ENCODE peak calls at places on chromosomes 5 and 9, in ten cellular contexts. One of them, this sample, is unnamed.

GRCh38 chr5:157516626-157517325 is 56.8 kb downstream of the NIPAL4 start:
- DNase-seq in left colon: peak
- DNase-seq in tibial artery: peak
- DNase-seq in myocyte: peak
- DNase-seq in SK-MEL-5: no peak
- DNase-seq in astrocyte of the cerebellum: peak
- DNase-seq in amniotic stem cell: peak
- DNase-seq in NCI-H2171: no peak
- DNase-seq in AML-193: no peak
- DNase-seq in LHCN-M2: peak
- DNase-seq in this sample: no peak

GRCh38 chr9:93191354-93191660 is 7.4 kb downstream of the WNK2 start:
- DNase-seq in left colon: no peak
- DNase-seq in tibial artery: no peak
- DNase-seq in myocyte: no peak
- DNase-seq in SK-MEL-5: no peak
- DNase-seq in astrocyte of the cerebellum: no peak
- DNase-seq in amniotic stem cell: no peak
- DNase-seq in NCI-H2171: no peak
- DNase-seq in AML-193: no peak
- DNase-seq in LHCN-M2: no peak
- DNase-seq in this sample: no peak

GRCh38 chr5:69492391-69493234 is at the start of gene OCLN:
- DNase-seq in left colon: peak
- DNase-seq in tibial artery: no peak
- DNase-seq in myocyte: no peak
- DNase-seq in SK-MEL-5: peak
- DNase-seq in astrocyte of the cerebellum: no peak
- DNase-seq in amniotic stem cell: no peak
- DNase-seq in NCI-H2171: peak
- DNase-seq in AML-193: no peak
- DNase-seq in LHCN-M2: no peak
- DNase-seq in this sample: no peak

GRCh38 chr5:120882042-120882775 is 418.1 kb downstream of the PRR16 start:
- DNase-seq in left colon: no peak
- DNase-seq in tibial artery: no peak
- DNase-seq in myocyte: no peak
- DNase-seq in SK-MEL-5: peak
- DNase-seq in astrocyte of the cerebellum: no peak
- DNase-seq in amniotic stem cell: no peak
- DNase-seq in NCI-H2171: no peak
- DNase-seq in AML-193: no peak
- DNase-seq in LHCN-M2: no peak
- DNase-seq in this sample: no peak

GRCh38 chr9:129405089-129405830 is 215.6 kb downstream of the C9orf50 start:
- DNase-seq in left colon: no peak
- DNase-seq in tibial artery: no peak
- DNase-seq in myocyte: no peak
- DNase-seq in SK-MEL-5: no peak
- DNase-seq in astrocyte of the cerebellum: no peak
- DNase-seq in amniotic stem cell: no peak
- DNase-seq in NCI-H2171: no peak
- DNase-seq in AML-193: no peak
- DNase-seq in LHCN-M2: no peak
- DNase-seq in this sample: no peak

GRCh38 chr5:134506054-134507039 is 19.1 kb upstream of the JADE2 start:
- DNase-seq in left colon: peak
- DNase-seq in tibial artery: peak
- DNase-seq in myocyte: peak
- DNase-seq in SK-MEL-5: no peak
- DNase-seq in astrocyte of the cerebellum: no peak
- DNase-seq in amniotic stem cell: no peak
- DNase-seq in NCI-H2171: no peak
- DNase-seq in AML-193: no peak
- DNase-seq in LHCN-M2: peak
- DNase-seq in this sample: no peak

GRCh38 chr5:39209924-39210323 is 9.4 kb downstream of the FYB1 start:
- DNase-seq in left colon: no peak
- DNase-seq in tibial artery: no peak
- DNase-seq in myocyte: no peak
- DNase-seq in SK-MEL-5: no peak
- DNase-seq in astrocyte of the cerebellum: no peak
- DNase-seq in amniotic stem cell: no peak
- DNase-seq in NCI-H2171: no peak
- DNase-seq in AML-193: peak
- DNase-seq in LHCN-M2: no peak
- DNase-seq in this sample: peak

GRCh38 chr5:59042683-59043082 is 459.8 kb downstream of the RAB3C start:
- DNase-seq in left colon: no peak
- DNase-seq in tibial artery: no peak
- DNase-seq in myocyte: peak
- DNase-seq in SK-MEL-5: no peak
- DNase-seq in astrocyte of the cerebellum: peak
- DNase-seq in amniotic stem cell: no peak
- DNase-seq in NCI-H2171: no peak
- DNase-seq in AML-193: no peak
- DNase-seq in LHCN-M2: no peak
- DNase-seq in this sample: no peak

GRCh38 chr9:127344373-127344995 is 52.5 kb upstream of the SLC2A8 start:
- DNase-seq in left colon: no peak
- DNase-seq in tibial artery: peak
- DNase-seq in myocyte: peak
- DNase-seq in SK-MEL-5: no peak
- DNase-seq in astrocyte of the cerebellum: peak
- DNase-seq in amniotic stem cell: no peak
- DNase-seq in NCI-H2171: no peak
- DNase-seq in AML-193: no peak
- DNase-seq in LHCN-M2: peak
- DNase-seq in this sample: no peak

GRCh38 chr9:133787749-133788015 is 49.5 kb upstream of the SARDH start:
- DNase-seq in left colon: peak
- DNase-seq in tibial artery: no peak
- DNase-seq in myocyte: peak
- DNase-seq in SK-MEL-5: peak
- DNase-seq in astrocyte of the cerebellum: no peak
- DNase-seq in amniotic stem cell: no peak
- DNase-seq in NCI-H2171: no peak
- DNase-seq in AML-193: no peak
- DNase-seq in LHCN-M2: no peak
- DNase-seq in this sample: no peak

GRCh38 chr5:139814191-139814601 is 18.6 kb downstream of the PSD2 start:
- DNase-seq in left colon: no peak
- DNase-seq in tibial artery: no peak
- DNase-seq in myocyte: no peak
- DNase-seq in SK-MEL-5: no peak
- DNase-seq in astrocyte of the cerebellum: no peak
- DNase-seq in amniotic stem cell: no peak
- DNase-seq in NCI-H2171: no peak
- DNase-seq in AML-193: no peak
- DNase-seq in LHCN-M2: no peak
- DNase-seq in this sample: no peak

GRCh38 chr5:142115937-142116614 is 7.5 kb downstream of the NDFIP1 start:
- DNase-seq in left colon: no peak
- DNase-seq in tibial artery: no peak
- DNase-seq in myocyte: peak
- DNase-seq in SK-MEL-5: no peak
- DNase-seq in astrocyte of the cerebellum: no peak
- DNase-seq in amniotic stem cell: no peak
- DNase-seq in NCI-H2171: no peak
- DNase-seq in AML-193: no peak
- DNase-seq in LHCN-M2: peak
- DNase-seq in this sample: no peak

GRCh38 chr9:16246785-16247184 is 623.7 kb downstream of the BNC2 start:
- DNase-seq in left colon: no peak
- DNase-seq in tibial artery: no peak
- DNase-seq in myocyte: no peak
- DNase-seq in SK-MEL-5: no peak
- DNase-seq in astrocyte of the cerebellum: no peak
- DNase-seq in amniotic stem cell: no peak
- DNase-seq in NCI-H2171: no peak
- DNase-seq in AML-193: no peak
- DNase-seq in LHCN-M2: no peak
- DNase-seq in this sample: no peak

GRCh38 chr5:13708906-13709305 is 235.6 kb downstream of the DNAH5 start:
- DNase-seq in left colon: no peak
- DNase-seq in tibial artery: no peak
- DNase-seq in myocyte: peak
- DNase-seq in SK-MEL-5: no peak
- DNase-seq in astrocyte of the cerebellum: no peak
- DNase-seq in amniotic stem cell: no peak
- DNase-seq in NCI-H2171: no peak
- DNase-seq in AML-193: no peak
- DNase-seq in LHCN-M2: no peak
- DNase-seq in this sample: no peak

GRCh38 chr9:71928376-71928775 is 16.9 kb downstream of the C9orf85 start:
- DNase-seq in left colon: no peak
- DNase-seq in tibial artery: no peak
- DNase-seq in myocyte: no peak
- DNase-seq in SK-MEL-5: no peak
- DNase-seq in astrocyte of the cerebellum: no peak
- DNase-seq in amniotic stem cell: no peak
- DNase-seq in NCI-H2171: no peak
- DNase-seq in AML-193: no peak
- DNase-seq in LHCN-M2: no peak
- DNase-seq in this sample: no peak

GRCh38 chr5:96257904-96258303 is 175.1 kb downstream of the PCSK1 start:
- DNase-seq in left colon: no peak
- DNase-seq in tibial artery: no peak
- DNase-seq in myocyte: no peak
- DNase-seq in SK-MEL-5: no peak
- DNase-seq in astrocyte of the cerebellum: peak
- DNase-seq in amniotic stem cell: no peak
- DNase-seq in NCI-H2171: no peak
- DNase-seq in AML-193: no peak
- DNase-seq in LHCN-M2: peak
- DNase-seq in this sample: no peak

GRCh38 chr9:94900222-94901018 is 173.9 kb downstream of the AOPEP start:
- DNase-seq in left colon: no peak
- DNase-seq in tibial artery: no peak
- DNase-seq in myocyte: peak
- DNase-seq in SK-MEL-5: no peak
- DNase-seq in astrocyte of the cerebellum: peak
- DNase-seq in amniotic stem cell: peak
- DNase-seq in NCI-H2171: no peak
- DNase-seq in AML-193: no peak
- DNase-seq in LHCN-M2: peak
- DNase-seq in this sample: no peak

GRCh38 chr9:120982851-120983250 is 56.3 kb upstream of the TRAF1 start:
- DNase-seq in left colon: no peak
- DNase-seq in tibial artery: no peak
- DNase-seq in myocyte: no peak
- DNase-seq in SK-MEL-5: no peak
- DNase-seq in astrocyte of the cerebellum: no peak
- DNase-seq in amniotic stem cell: no peak
- DNase-seq in NCI-H2171: no peak
- DNase-seq in AML-193: no peak
- DNase-seq in LHCN-M2: no peak
- DNase-seq in this sample: no peak

GRCh38 chr5:73300520-73301207 is 127.7 kb downstream of the TMEM174 start:
- DNase-seq in left colon: no peak
- DNase-seq in tibial artery: no peak
- DNase-seq in myocyte: no peak
- DNase-seq in SK-MEL-5: no peak
- DNase-seq in astrocyte of the cerebellum: no peak
- DNase-seq in amniotic stem cell: no peak
- DNase-seq in NCI-H2171: no peak
- DNase-seq in AML-193: no peak
- DNase-seq in LHCN-M2: no peak
- DNase-seq in this sample: no peak

GRCh38 chr9:79469164-79469563 is 102.6 kb upstream of the TLE4 start:
- DNase-seq in left colon: no peak
- DNase-seq in tibial artery: no peak
- DNase-seq in myocyte: no peak
- DNase-seq in SK-MEL-5: no peak
- DNase-seq in astrocyte of the cerebellum: no peak
- DNase-seq in amniotic stem cell: no peak
- DNase-seq in NCI-H2171: no peak
- DNase-seq in AML-193: no peak
- DNase-seq in LHCN-M2: no peak
- DNase-seq in this sample: no peak

GRCh38 chr5:83927140-83927733 is 206.6 kb upstream of the HAPLN1 start:
- DNase-seq in left colon: peak
- DNase-seq in tibial artery: peak
- DNase-seq in myocyte: peak
- DNase-seq in SK-MEL-5: peak
- DNase-seq in astrocyte of the cerebellum: peak
- DNase-seq in amniotic stem cell: peak
- DNase-seq in NCI-H2171: no peak
- DNase-seq in AML-193: peak
- DNase-seq in LHCN-M2: peak
- DNase-seq in this sample: peak

GRCh38 chr5:63570752-63571151 is 391.5 kb downstream of the HTR1A start:
- DNase-seq in left colon: no peak
- DNase-seq in tibial artery: no peak
- DNase-seq in myocyte: no peak
- DNase-seq in SK-MEL-5: peak
- DNase-seq in astrocyte of the cerebellum: no peak
- DNase-seq in amniotic stem cell: no peak
- DNase-seq in NCI-H2171: no peak
- DNase-seq in AML-193: no peak
- DNase-seq in LHCN-M2: no peak
- DNase-seq in this sample: no peak

GRCh38 chr9:134099123-134099761 is 31.4 kb upstream of the BRD3 start:
- DNase-seq in left colon: no peak
- DNase-seq in tibial artery: no peak
- DNase-seq in myocyte: peak
- DNase-seq in SK-MEL-5: peak
- DNase-seq in astrocyte of the cerebellum: no peak
- DNase-seq in amniotic stem cell: no peak
- DNase-seq in NCI-H2171: peak
- DNase-seq in AML-193: peak
- DNase-seq in LHCN-M2: peak
- DNase-seq in this sample: peak

GRCh38 chr9:131618785-131619184 is 73.5 kb downstream of the PRRT1B start:
- DNase-seq in left colon: no peak
- DNase-seq in tibial artery: no peak
- DNase-seq in myocyte: no peak
- DNase-seq in SK-MEL-5: no peak
- DNase-seq in astrocyte of the cerebellum: no peak
- DNase-seq in amniotic stem cell: no peak
- DNase-seq in NCI-H2171: no peak
- DNase-seq in AML-193: no peak
- DNase-seq in LHCN-M2: no peak
- DNase-seq in this sample: no peak

GRCh38 chr5:132058646-132059042 is 1.8 kb upstream of the IL3 start:
- DNase-seq in left colon: no peak
- DNase-seq in tibial artery: no peak
- DNase-seq in myocyte: no peak
- DNase-seq in SK-MEL-5: no peak
- DNase-seq in astrocyte of the cerebellum: no peak
- DNase-seq in amniotic stem cell: no peak
- DNase-seq in NCI-H2171: no peak
- DNase-seq in AML-193: no peak
- DNase-seq in LHCN-M2: no peak
- DNase-seq in this sample: no peak

GRCh38 chr5:42772265-42772993 is 15.8 kb downstream of the CCDC152 start:
- DNase-seq in left colon: no peak
- DNase-seq in tibial artery: no peak
- DNase-seq in myocyte: no peak
- DNase-seq in SK-MEL-5: peak
- DNase-seq in astrocyte of the cerebellum: no peak
- DNase-seq in amniotic stem cell: no peak
- DNase-seq in NCI-H2171: no peak
- DNase-seq in AML-193: no peak
- DNase-seq in LHCN-M2: no peak
- DNase-seq in this sample: no peak

This sample was measured in naive thymus-derived CD8-positive, alpha-beta T cell.